ENCODE peak calls at places on chromosomes 2 and 18, in ten cellular contexts. Q, V, E, S, W, I, B, F, J and K are unnamed samples.
A peak's percentile ranks its signal among the peaks of the same experiment; 100 is the strongest.

GRCh38 chr2:225354281-225354774 is 45.2 kb upstream of the NYAP2 start:
- DNase-seq in Q (peak; percentile 32), V (no peak), E (peak; percentile 52), S (peak; percentile 86), W (no peak), I (peak; percentile 24), B (no peak), F (no peak), J (no peak), K (no peak)

GRCh38 chr18:79531386-79531785 is 135.7 kb downstream of the NFATC1 start:
- DNase-seq in Q (no peak), V (no peak), E (no peak), S (no peak), W (no peak), I (no peak), B (no peak), F (peak; percentile 23), J (no peak), K (no peak)

GRCh38 chr2:43041661-43042360 is 184.6 kb downstream of the ZFP36L2 start:
- DNase-seq in Q (peak; percentile 97), V (no peak), E (peak; percentile 92), S (peak; percentile 48), W (no peak), I (peak; percentile 86), B (no peak), F (no peak), J (no peak), K (peak; percentile 97)

GRCh38 chr2:172102159-172102857 is 392 bp downstream of the DLX2 start:
- DNase-seq in Q (peak; percentile 61), V (no peak), E (peak; percentile 86), S (no peak), W (no peak), I (peak; percentile 91), B (no peak), F (no peak), J (no peak), K (peak; percentile 76)

GRCh38 chr18:37964885-37965571 is 399.4 kb upstream of the CELF4 start:
- DNase-seq in Q (no peak), V (no peak), E (no peak), S (no peak), W (no peak), I (no peak), B (no peak), F (no peak), J (no peak), K (no peak)

GRCh38 chr2:15749460-15750432 is 158.1 kb downstream of the DDX1 start:
- DNase-seq in Q (no peak), V (no peak), E (peak; percentile 38), S (no peak), W (no peak), I (peak; percentile 14), B (no peak), F (no peak), J (no peak), K (no peak)

GRCh38 chr2:28821295-28821958 is 10.8 kb downstream of the SPDYA start:
- DNase-seq in Q (peak; percentile 65), V (no peak), E (peak; percentile 88), S (peak; percentile 56), W (peak; percentile 81), I (peak; percentile 51), B (peak; percentile 24), F (peak; percentile 51), J (peak; percentile 47), K (peak; percentile 47)

GRCh38 chr2:109215866-109216265 is 86.9 kb downstream of the SH3RF3 start:
- DNase-seq in Q (no peak), V (no peak), E (no peak), S (no peak), W (no peak), I (no peak), B (no peak), F (no peak), J (no peak), K (no peak)

GRCh38 chr2:174180165-174180724 is 68.1 kb downstream of the OLA1 start:
- DNase-seq in Q (no peak), V (no peak), E (no peak), S (peak; percentile 37), W (no peak), I (peak; percentile 29), B (no peak), F (no peak), J (no peak), K (peak; percentile 18)

GRCh38 chr2:227761734-227762476 is 16.2 kb downstream of the SCYGR8 start:
- DNase-seq in Q (peak; percentile 8), V (no peak), E (no peak), S (no peak), W (no peak), I (peak; percentile 12), B (no peak), F (no peak), J (no peak), K (no peak)

GRCh38 chr2:158101384-158101926 is at the start of gene UPP2:
- DNase-seq in Q (no peak), V (no peak), E (no peak), S (no peak), W (no peak), I (no peak), B (no peak), F (no peak), J (no peak), K (no peak)
- H3K27ac ChIP-seq in Q (no peak within 1 kb of the TSS), V (no peak within 1 kb of the TSS), E (no peak within 1 kb of the TSS), S (no peak within 1 kb of the TSS), W (no peak within 1 kb of the TSS), I (no peak within 1 kb of the TSS), B (no peak within 1 kb of the TSS), F (peak within 1 kb of the TSS; percentile 55), J (no peak within 1 kb of the TSS), K (no peak within 1 kb of the TSS)

GRCh38 chr18:34493566-34494358 is 216.3 kb upstream of the DTNA start:
- DNase-seq in Q (no peak), V (no peak), E (peak; percentile 81), S (peak; percentile 74), W (no peak), I (peak; percentile 71), B (no peak), F (peak; percentile 45), J (peak; percentile 18), K (no peak)

GRCh38 chr18:34493099-34493544 is 217.0 kb upstream of the DTNA start:
- DNase-seq in Q (peak; percentile 58), V (no peak), E (peak; percentile 91), S (peak; percentile 61), W (no peak), I (peak; percentile 88), B (no peak), F (peak; percentile 68), J (peak; percentile 85), K (peak; percentile 55)

GRCh38 chr18:34491719-34492118 is 218.4 kb upstream of the DTNA start:
- DNase-seq in Q (no peak), V (no peak), E (no peak), S (no peak), W (no peak), I (no peak), B (no peak), F (no peak), J (no peak), K (no peak)

GRCh38 chr18:34494359-34494696 is 215.8 kb upstream of the DTNA start:
- DNase-seq in Q (no peak), V (no peak), E (peak; percentile 80), S (peak; percentile 5), W (no peak), I (no peak), B (no peak), F (no peak), J (peak; percentile 26), K (no peak)

GRCh38 chr18:34492652-34493051 is 217.4 kb upstream of the DTNA start:
- DNase-seq in Q (no peak), V (no peak), E (no peak), S (no peak), W (no peak), I (peak; percentile 30), B (no peak), F (no peak), J (no peak), K (no peak)
- H3K4me3 ChIP-seq in Q (no peak overlapping the region), V (peak overlapping the region; percentile 50), E (peak overlapping the region; percentile 84), S (peak overlapping the region; percentile 74), W (no peak overlapping the region), I (peak overlapping the region; percentile 84), B (no peak overlapping the region), F (peak overlapping the region; percentile 34), J (peak overlapping the region; percentile 69), K (no peak overlapping the region)

DNA sequence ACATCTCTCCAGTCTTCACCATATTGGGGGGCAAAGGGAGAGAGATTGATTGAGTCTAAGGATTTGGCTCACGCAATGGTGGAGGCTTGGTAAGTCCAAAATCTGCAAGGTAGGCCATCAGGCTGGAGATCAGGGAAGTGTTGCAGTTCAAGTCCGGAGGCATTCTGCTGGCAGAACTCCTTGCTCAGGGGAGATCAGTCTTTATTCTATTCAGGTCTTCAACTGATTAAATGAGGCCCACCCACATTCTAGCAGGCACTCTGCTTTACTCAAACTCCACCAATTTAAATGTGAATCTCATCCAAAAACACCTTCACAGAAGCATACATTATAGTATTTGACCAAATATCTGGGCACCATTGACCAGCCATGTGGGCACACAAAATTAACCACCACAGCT is 21.4 kb downstream of the SMYD1 start:
- DNase-seq in Q (no peak), V (no peak), E (no peak), S (no peak), W (no peak), I (no peak), B (no peak), F (no peak), J (no peak), K (no peak)
- H3K27ac ChIP-seq in Q (no peak overlapping the region), V (no peak overlapping the region), E (no peak overlapping the region), S (peak overlapping the region; percentile 21), W (no peak overlapping the region), I (no peak overlapping the region), B (no peak overlapping the region), F (no peak overlapping the region), J (no peak overlapping the region), K (no peak overlapping the region)

GRCh38 chr2:60567092-60567491 is 13.6 kb upstream of the BCL11A start:
- DNase-seq in Q (no peak), V (no peak), E (no peak), S (no peak), W (no peak), I (no peak), B (no peak), F (no peak), J (no peak), K (no peak)

GRCh38 chr2:60570281-60570680 is 16.8 kb upstream of the BCL11A start:
- DNase-seq in Q (no peak), V (no peak), E (no peak), S (no peak), W (no peak), I (no peak), B (no peak), F (no peak), J (no peak), K (no peak)

GRCh38 chr2:60565472-60565871 is 12.0 kb upstream of the BCL11A start:
- DNase-seq in Q (peak; percentile 28), V (peak; percentile 63), E (no peak), S (no peak), W (no peak), I (peak; percentile 36), B (no peak), F (no peak), J (no peak), K (no peak)

GRCh38 chr2:60567919-60568874 is 14.7 kb upstream of the BCL11A start:
- DNase-seq in Q (no peak), V (no peak), E (no peak), S (peak; percentile 9), W (no peak), I (no peak), B (no peak), F (no peak), J (no peak), K (no peak)

DNA sequence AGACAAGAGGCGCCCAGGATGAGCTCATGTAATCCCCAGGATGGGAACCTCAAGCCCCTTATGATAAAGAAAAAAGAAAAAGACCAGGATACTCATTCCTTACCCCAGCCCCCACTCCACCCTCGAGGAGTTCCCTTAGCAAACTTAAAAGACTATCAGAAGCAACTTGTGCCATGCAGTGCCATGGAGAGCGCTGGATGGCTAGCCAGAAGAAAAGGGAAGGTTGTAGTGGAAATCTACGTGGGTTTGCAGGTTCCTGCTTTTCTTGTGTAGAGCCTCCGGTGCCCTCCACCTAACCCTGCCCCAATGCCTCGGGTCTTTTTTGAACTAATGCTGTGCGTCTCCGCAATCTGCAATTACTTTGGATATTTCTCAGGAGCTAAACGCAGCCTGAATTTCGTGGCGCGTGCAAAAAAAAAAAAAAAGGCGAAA is 16.2 kb upstream of the BCL11A start:
- DNase-seq in Q (no peak), V (no peak), E (peak; percentile 63), S (peak; percentile 2), W (no peak), I (peak; percentile 9), B (no peak), F (no peak), J (no peak), K (no peak)
- H3K4me3 ChIP-seq in Q (peak overlapping the region; percentile 32), V (peak overlapping the region; percentile 15), E (peak overlapping the region; percentile 74), S (peak overlapping the region; percentile 21), W (peak overlapping the region; percentile 16), I (peak overlapping the region; percentile 70), B (peak overlapping the region; percentile 17), F (no peak overlapping the region), J (peak overlapping the region; percentile 15), K (no peak overlapping the region)